ENCODE peak calls at places on chromosome 12, in ten cellular contexts. One of them, this sample, is unnamed.

GRCh38 chr12:3304436-3305135 is 186.4 kb upstream of the PRMT8 start:
- DNase-seq in fibroblast of mammary gland: peak; percentile 89
- DNase-seq in naive thymus-derived CD8-positive, alpha-beta T cell: no peak
- DNase-seq in GM13976: no peak
- DNase-seq in AG09309: peak; percentile 27
- DNase-seq in kidney epithelial cell: peak; percentile 93
- DNase-seq in NCI-H2081: peak; percentile 69
- DNase-seq in endothelial cell: peak; percentile 37
- DNase-seq in activated CD8-positive, alpha-beta memory T cell treated with anti-CD3 and anti-CD28 coated beads for 1 hour: no peak
- DNase-seq in non-pigmented ciliary epithelial cell: peak; percentile 45
- DNase-seq in this sample: peak; percentile 83

GRCh38 chr12:19550626-19551025 is 111.3 kb downstream of the AEBP2 start:
- DNase-seq in fibroblast of mammary gland: no peak
- DNase-seq in naive thymus-derived CD8-positive, alpha-beta T cell: no peak
- DNase-seq in GM13976: no peak
- DNase-seq in AG09309: no peak
- DNase-seq in kidney epithelial cell: no peak
- DNase-seq in NCI-H2081: no peak
- DNase-seq in endothelial cell: no peak
- DNase-seq in activated CD8-positive, alpha-beta memory T cell treated with anti-CD3 and anti-CD28 coated beads for 1 hour: no peak
- DNase-seq in non-pigmented ciliary epithelial cell: no peak
- DNase-seq in this sample: no peak

GRCh38 chr12:31233061-31233730 is 92.8 kb downstream of the SINHCAF start:
- DNase-seq in fibroblast of mammary gland: no peak
- DNase-seq in naive thymus-derived CD8-positive, alpha-beta T cell: no peak
- DNase-seq in GM13976: no peak
- DNase-seq in AG09309: no peak
- DNase-seq in kidney epithelial cell: no peak
- DNase-seq in NCI-H2081: no peak
- DNase-seq in endothelial cell: no peak
- DNase-seq in activated CD8-positive, alpha-beta memory T cell treated with anti-CD3 and anti-CD28 coated beads for 1 hour: no peak
- DNase-seq in non-pigmented ciliary epithelial cell: no peak
- DNase-seq in this sample: no peak

GRCh38 chr12:130829391-130830245 is 9.4 kb downstream of the STX2 start:
- DNase-seq in fibroblast of mammary gland: no peak
- DNase-seq in naive thymus-derived CD8-positive, alpha-beta T cell: no peak
- DNase-seq in GM13976: no peak
- DNase-seq in AG09309: no peak
- DNase-seq in kidney epithelial cell: no peak
- DNase-seq in NCI-H2081: no peak
- DNase-seq in endothelial cell: no peak
- DNase-seq in activated CD8-positive, alpha-beta memory T cell treated with anti-CD3 and anti-CD28 coated beads for 1 hour: no peak
- DNase-seq in non-pigmented ciliary epithelial cell: no peak
- DNase-seq in this sample: no peak

GRCh38 chr12:5166976-5167375 is 123.3 kb downstream of the KCNA5 start:
- DNase-seq in fibroblast of mammary gland: peak; percentile 62
- DNase-seq in naive thymus-derived CD8-positive, alpha-beta T cell: no peak
- DNase-seq in GM13976: no peak
- DNase-seq in AG09309: peak; percentile 93
- DNase-seq in kidney epithelial cell: peak; percentile 94
- DNase-seq in NCI-H2081: no peak
- DNase-seq in endothelial cell: no peak
- DNase-seq in activated CD8-positive, alpha-beta memory T cell treated with anti-CD3 and anti-CD28 coated beads for 1 hour: no peak
- DNase-seq in non-pigmented ciliary epithelial cell: peak; percentile 89
- DNase-seq in this sample: peak; percentile 16

GRCh38 chr12:80551897-80552296 is 107.9 kb downstream of the PTPRQ start:
- DNase-seq in fibroblast of mammary gland: peak; percentile 98
- DNase-seq in naive thymus-derived CD8-positive, alpha-beta T cell: no peak
- DNase-seq in GM13976: no peak
- DNase-seq in AG09309: peak; percentile 87
- DNase-seq in kidney epithelial cell: peak; percentile 65
- DNase-seq in NCI-H2081: no peak
- DNase-seq in endothelial cell: no peak
- DNase-seq in activated CD8-positive, alpha-beta memory T cell treated with anti-CD3 and anti-CD28 coated beads for 1 hour: no peak
- DNase-seq in non-pigmented ciliary epithelial cell: peak; percentile 91
- DNase-seq in this sample: peak; percentile 79

GRCh38 chr12:48221645-48222044 is 18.6 kb upstream of the OR10AD1 start:
- DNase-seq in fibroblast of mammary gland: peak; percentile 2
- DNase-seq in naive thymus-derived CD8-positive, alpha-beta T cell: peak; percentile 7
- DNase-seq in GM13976: no peak
- DNase-seq in AG09309: no peak
- DNase-seq in kidney epithelial cell: no peak
- DNase-seq in NCI-H2081: no peak
- DNase-seq in endothelial cell: no peak
- DNase-seq in activated CD8-positive, alpha-beta memory T cell treated with anti-CD3 and anti-CD28 coated beads for 1 hour: no peak
- DNase-seq in non-pigmented ciliary epithelial cell: no peak
- DNase-seq in this sample: no peak

GRCh38 chr12:53381739-53382630 is 2.0 kb downstream of the SP1 start:
- DNase-seq in fibroblast of mammary gland: peak; percentile 84
- DNase-seq in naive thymus-derived CD8-positive, alpha-beta T cell: peak; percentile 37
- DNase-seq in GM13976: peak; percentile 37
- DNase-seq in AG09309: no peak
- DNase-seq in kidney epithelial cell: peak; percentile 84
- DNase-seq in NCI-H2081: no peak
- DNase-seq in endothelial cell: peak; percentile 60
- DNase-seq in activated CD8-positive, alpha-beta memory T cell treated with anti-CD3 and anti-CD28 coated beads for 1 hour: peak; percentile 8
- DNase-seq in non-pigmented ciliary epithelial cell: no peak
- DNase-seq in this sample: peak; percentile 89

GRCh38 chr12:20194171-20194570 is 174.2 kb upstream of the PDE3A start:
- DNase-seq in fibroblast of mammary gland: peak; percentile 30
- DNase-seq in naive thymus-derived CD8-positive, alpha-beta T cell: no peak
- DNase-seq in GM13976: no peak
- DNase-seq in AG09309: peak; percentile 23
- DNase-seq in kidney epithelial cell: no peak
- DNase-seq in NCI-H2081: no peak
- DNase-seq in endothelial cell: peak; percentile 22
- DNase-seq in activated CD8-positive, alpha-beta memory T cell treated with anti-CD3 and anti-CD28 coated beads for 1 hour: no peak
- DNase-seq in non-pigmented ciliary epithelial cell: no peak
- DNase-seq in this sample: no peak

GRCh38 chr12:6399884-6400670 is 16.1 kb downstream of the LTBR start:
- DNase-seq in fibroblast of mammary gland: no peak
- DNase-seq in naive thymus-derived CD8-positive, alpha-beta T cell: no peak
- DNase-seq in GM13976: no peak
- DNase-seq in AG09309: no peak
- DNase-seq in kidney epithelial cell: no peak
- DNase-seq in NCI-H2081: no peak
- DNase-seq in endothelial cell: no peak
- DNase-seq in activated CD8-positive, alpha-beta memory T cell treated with anti-CD3 and anti-CD28 coated beads for 1 hour: no peak
- DNase-seq in non-pigmented ciliary epithelial cell: no peak
- DNase-seq in this sample: no peak

GRCh38 chr12:116897476-116897875 is 13.3 kb upstream of the FBXW8 start:
- DNase-seq in fibroblast of mammary gland: no peak
- DNase-seq in naive thymus-derived CD8-positive, alpha-beta T cell: no peak
- DNase-seq in GM13976: no peak
- DNase-seq in AG09309: no peak
- DNase-seq in kidney epithelial cell: no peak
- DNase-seq in NCI-H2081: no peak
- DNase-seq in endothelial cell: no peak
- DNase-seq in activated CD8-positive, alpha-beta memory T cell treated with anti-CD3 and anti-CD28 coated beads for 1 hour: no peak
- DNase-seq in non-pigmented ciliary epithelial cell: no peak
- DNase-seq in this sample: no peak

GRCh38 chr12:90036641-90037040 is 328.0 kb upstream of the ATP2B1 start:
- DNase-seq in fibroblast of mammary gland: peak; percentile 71
- DNase-seq in naive thymus-derived CD8-positive, alpha-beta T cell: no peak
- DNase-seq in GM13976: no peak
- DNase-seq in AG09309: no peak
- DNase-seq in kidney epithelial cell: no peak
- DNase-seq in NCI-H2081: no peak
- DNase-seq in endothelial cell: no peak
- DNase-seq in activated CD8-positive, alpha-beta memory T cell treated with anti-CD3 and anti-CD28 coated beads for 1 hour: no peak
- DNase-seq in non-pigmented ciliary epithelial cell: no peak
- DNase-seq in this sample: no peak

GRCh38 chr12:109768901-109769670 is 55.5 kb downstream of the FAM222A start:
- DNase-seq in fibroblast of mammary gland: no peak
- DNase-seq in naive thymus-derived CD8-positive, alpha-beta T cell: no peak
- DNase-seq in GM13976: no peak
- DNase-seq in AG09309: no peak
- DNase-seq in kidney epithelial cell: no peak
- DNase-seq in NCI-H2081: no peak
- DNase-seq in endothelial cell: no peak
- DNase-seq in activated CD8-positive, alpha-beta memory T cell treated with anti-CD3 and anti-CD28 coated beads for 1 hour: no peak
- DNase-seq in non-pigmented ciliary epithelial cell: no peak
- DNase-seq in this sample: no peak

GRCh38 chr12:101485015-101485414 is 9.9 kb downstream of the SPIC start:
- DNase-seq in fibroblast of mammary gland: peak; percentile 23
- DNase-seq in naive thymus-derived CD8-positive, alpha-beta T cell: no peak
- DNase-seq in GM13976: no peak
- DNase-seq in AG09309: peak; percentile 13
- DNase-seq in kidney epithelial cell: no peak
- DNase-seq in NCI-H2081: no peak
- DNase-seq in endothelial cell: no peak
- DNase-seq in activated CD8-positive, alpha-beta memory T cell treated with anti-CD3 and anti-CD28 coated beads for 1 hour: no peak
- DNase-seq in non-pigmented ciliary epithelial cell: no peak
- DNase-seq in this sample: no peak

GRCh38 chr12:8996682-8997405 is 7.5 kb downstream of the KLRG1 start:
- DNase-seq in fibroblast of mammary gland: peak; percentile 41
- DNase-seq in naive thymus-derived CD8-positive, alpha-beta T cell: no peak
- DNase-seq in GM13976: peak; percentile 64
- DNase-seq in AG09309: no peak
- DNase-seq in kidney epithelial cell: peak; percentile 1
- DNase-seq in NCI-H2081: no peak
- DNase-seq in endothelial cell: no peak
- DNase-seq in activated CD8-positive, alpha-beta memory T cell treated with anti-CD3 and anti-CD28 coated beads for 1 hour: no peak
- DNase-seq in non-pigmented ciliary epithelial cell: peak; percentile 24
- DNase-seq in this sample: peak; percentile 26

GRCh38 chr12:56469007-56469930 is 891 bp downstream of the SPRYD4 start:
- DNase-seq in fibroblast of mammary gland: peak; percentile 2
- DNase-seq in naive thymus-derived CD8-positive, alpha-beta T cell: no peak
- DNase-seq in GM13976: no peak
- DNase-seq in AG09309: no peak
- DNase-seq in kidney epithelial cell: no peak
- DNase-seq in NCI-H2081: no peak
- DNase-seq in endothelial cell: no peak
- DNase-seq in activated CD8-positive, alpha-beta memory T cell treated with anti-CD3 and anti-CD28 coated beads for 1 hour: no peak
- DNase-seq in non-pigmented ciliary epithelial cell: no peak
- DNase-seq in this sample: no peak

GRCh38 chr12:6037459-6037858 is 87.0 kb downstream of the VWF start:
- DNase-seq in fibroblast of mammary gland: no peak
- DNase-seq in naive thymus-derived CD8-positive, alpha-beta T cell: no peak
- DNase-seq in GM13976: no peak
- DNase-seq in AG09309: no peak
- DNase-seq in kidney epithelial cell: no peak
- DNase-seq in NCI-H2081: no peak
- DNase-seq in endothelial cell: no peak
- DNase-seq in activated CD8-positive, alpha-beta memory T cell treated with anti-CD3 and anti-CD28 coated beads for 1 hour: no peak
- DNase-seq in non-pigmented ciliary epithelial cell: no peak
- DNase-seq in this sample: no peak

GRCh38 chr12:11171953-11172675 is 1.1 kb downstream of the SMIM10L1 start:
- DNase-seq in fibroblast of mammary gland: peak; percentile 34
- DNase-seq in naive thymus-derived CD8-positive, alpha-beta T cell: no peak
- DNase-seq in GM13976: no peak
- DNase-seq in AG09309: no peak
- DNase-seq in kidney epithelial cell: no peak
- DNase-seq in NCI-H2081: peak; percentile 1
- DNase-seq in endothelial cell: peak; percentile 7
- DNase-seq in activated CD8-positive, alpha-beta memory T cell treated with anti-CD3 and anti-CD28 coated beads for 1 hour: no peak
- DNase-seq in non-pigmented ciliary epithelial cell: no peak
- DNase-seq in this sample: no peak

GRCh38 chr12:30827406-30828055 is 72.8 kb upstream of the CAPRIN2 start:
- DNase-seq in fibroblast of mammary gland: no peak
- DNase-seq in naive thymus-derived CD8-positive, alpha-beta T cell: no peak
- DNase-seq in GM13976: no peak
- DNase-seq in AG09309: no peak
- DNase-seq in kidney epithelial cell: no peak
- DNase-seq in NCI-H2081: no peak
- DNase-seq in endothelial cell: no peak
- DNase-seq in activated CD8-positive, alpha-beta memory T cell treated with anti-CD3 and anti-CD28 coated beads for 1 hour: no peak
- DNase-seq in non-pigmented ciliary epithelial cell: no peak
- DNase-seq in this sample: no peak

GRCh38 chr12:78470354-78471195 is 394.0 kb upstream of the SYT1 start:
- DNase-seq in fibroblast of mammary gland: peak; percentile 60
- DNase-seq in naive thymus-derived CD8-positive, alpha-beta T cell: no peak
- DNase-seq in GM13976: no peak
- DNase-seq in AG09309: peak; percentile 20
- DNase-seq in kidney epithelial cell: peak; percentile 21
- DNase-seq in NCI-H2081: peak; percentile 58
- DNase-seq in endothelial cell: peak; percentile 34
- DNase-seq in activated CD8-positive, alpha-beta memory T cell treated with anti-CD3 and anti-CD28 coated beads for 1 hour: no peak
- DNase-seq in non-pigmented ciliary epithelial cell: no peak
- DNase-seq in this sample: peak; percentile 2

GRCh38 chr12:130337476-130338303 is at the start of gene PIWIL1:
- DNase-seq in fibroblast of mammary gland: no peak
- DNase-seq in naive thymus-derived CD8-positive, alpha-beta T cell: no peak
- DNase-seq in GM13976: no peak
- DNase-seq in AG09309: no peak
- DNase-seq in kidney epithelial cell: no peak
- DNase-seq in NCI-H2081: no peak
- DNase-seq in endothelial cell: no peak
- DNase-seq in activated CD8-positive, alpha-beta memory T cell treated with anti-CD3 and anti-CD28 coated beads for 1 hour: no peak
- DNase-seq in non-pigmented ciliary epithelial cell: no peak
- DNase-seq in this sample: no peak

GRCh38 chr12:121805171-121805687 is 1.4 kb downstream of the SETD1B start:
- DNase-seq in fibroblast of mammary gland: peak; percentile 38
- DNase-seq in naive thymus-derived CD8-positive, alpha-beta T cell: peak; percentile 35
- DNase-seq in GM13976: no peak
- DNase-seq in AG09309: no peak
- DNase-seq in kidney epithelial cell: no peak
- DNase-seq in NCI-H2081: no peak
- DNase-seq in endothelial cell: no peak
- DNase-seq in activated CD8-positive, alpha-beta memory T cell treated with anti-CD3 and anti-CD28 coated beads for 1 hour: no peak
- DNase-seq in non-pigmented ciliary epithelial cell: no peak
- DNase-seq in this sample: no peak

GRCh38 chr12:113159937-113160336 is 10.4 kb downstream of the CFAP73 start:
- DNase-seq in fibroblast of mammary gland: no peak
- DNase-seq in naive thymus-derived CD8-positive, alpha-beta T cell: no peak
- DNase-seq in GM13976: no peak
- DNase-seq in AG09309: no peak
- DNase-seq in kidney epithelial cell: no peak
- DNase-seq in NCI-H2081: no peak
- DNase-seq in endothelial cell: no peak
- DNase-seq in activated CD8-positive, alpha-beta memory T cell treated with anti-CD3 and anti-CD28 coated beads for 1 hour: no peak
- DNase-seq in non-pigmented ciliary epithelial cell: no peak
- DNase-seq in this sample: no peak

GRCh38 chr12:181921-182320 is 32.0 kb downstream of the SLC6A12 start:
- DNase-seq in fibroblast of mammary gland: no peak
- DNase-seq in naive thymus-derived CD8-positive, alpha-beta T cell: no peak
- DNase-seq in GM13976: no peak
- DNase-seq in AG09309: no peak
- DNase-seq in kidney epithelial cell: no peak
- DNase-seq in NCI-H2081: no peak
- DNase-seq in endothelial cell: no peak
- DNase-seq in activated CD8-positive, alpha-beta memory T cell treated with anti-CD3 and anti-CD28 coated beads for 1 hour: no peak
- DNase-seq in non-pigmented ciliary epithelial cell: no peak
- DNase-seq in this sample: no peak

GRCh38 chr12:61355105-61355504 is 905.1 kb upstream of the USP15 start:
- DNase-seq in fibroblast of mammary gland: no peak
- DNase-seq in naive thymus-derived CD8-positive, alpha-beta T cell: no peak
- DNase-seq in GM13976: no peak
- DNase-seq in AG09309: no peak
- DNase-seq in kidney epithelial cell: no peak
- DNase-seq in NCI-H2081: no peak
- DNase-seq in endothelial cell: no peak
- DNase-seq in activated CD8-positive, alpha-beta memory T cell treated with anti-CD3 and anti-CD28 coated beads for 1 hour: no peak
- DNase-seq in non-pigmented ciliary epithelial cell: no peak
- DNase-seq in this sample: no peak

GRCh38 chr12:1993871-1994371 is 10.3 kb downstream of the DCP1B start:
- DNase-seq in fibroblast of mammary gland: peak; percentile 61
- DNase-seq in naive thymus-derived CD8-positive, alpha-beta T cell: no peak
- DNase-seq in GM13976: no peak
- DNase-seq in AG09309: peak; percentile 78
- DNase-seq in kidney epithelial cell: no peak
- DNase-seq in NCI-H2081: no peak
- DNase-seq in endothelial cell: no peak
- DNase-seq in activated CD8-positive, alpha-beta memory T cell treated with anti-CD3 and anti-CD28 coated beads for 1 hour: no peak
- DNase-seq in non-pigmented ciliary epithelial cell: no peak
- DNase-seq in this sample: peak; percentile 36

GRCh38 chr12:131375261-131375971 is 335.5 kb upstream of the SFSWAP start:
- DNase-seq in fibroblast of mammary gland: no peak
- DNase-seq in naive thymus-derived CD8-positive, alpha-beta T cell: no peak
- DNase-seq in GM13976: no peak
- DNase-seq in AG09309: no peak
- DNase-seq in kidney epithelial cell: no peak
- DNase-seq in NCI-H2081: no peak
- DNase-seq in endothelial cell: no peak
- DNase-seq in activated CD8-positive, alpha-beta memory T cell treated with anti-CD3 and anti-CD28 coated beads for 1 hour: no peak
- DNase-seq in non-pigmented ciliary epithelial cell: no peak
- DNase-seq in this sample: no peak

GRCh38 chr12:92557422-92557724 is 145.4 kb upstream of the PLEKHG7 start:
- DNase-seq in fibroblast of mammary gland: no peak
- DNase-seq in naive thymus-derived CD8-positive, alpha-beta T cell: no peak
- DNase-seq in GM13976: no peak
- DNase-seq in AG09309: no peak
- DNase-seq in kidney epithelial cell: no peak
- DNase-seq in NCI-H2081: no peak
- DNase-seq in endothelial cell: no peak
- DNase-seq in activated CD8-positive, alpha-beta memory T cell treated with anti-CD3 and anti-CD28 coated beads for 1 hour: no peak
- DNase-seq in non-pigmented ciliary epithelial cell: no peak
- DNase-seq in this sample: no peak